ENCODE peak calls at places on chromosome 4, in six cellular contexts. X is NCI-H1436; R is activated naive CD8-positive, alpha-beta T cell treated with anti-CD3 and anti-CD28 coated beads, Interleukin-2, amount 10 ng/mL, durations not matched to agents 7 days and 5 days; M is HT1080; P is GDM1; Q is T-helper 9 cell. I is an unnamed sample.

GRCh38 chr4:6044276-6044675 is 26.0 kb upstream of the C4orf50 start:
- DNase-seq in P (no peak), X (no peak), Q (no peak), M (no peak), R (no peak), I (no peak)

GRCh38 chr4:4430492-4431195 is 43.7 kb downstream of the NSG1 start:
- DNase-seq in M (peak), X (no peak), Q (peak), R (peak), P (no peak), I (peak)

GRCh38 chr4:126779446-126780166 is 853.2 kb upstream of the INTU start:
- DNase-seq in M (no peak), R (no peak), P (no peak), Q (no peak), X (no peak), I (peak)

GRCh38 chr4:141389649-141390048 is 169.0 kb downstream of the ZNF330 start:
- DNase-seq in X (no peak), Q (no peak), M (peak), R (no peak), P (no peak), I (no peak)

GRCh38 chr4:73707918-73708577 is 32.3 kb upstream of the CXCL8 start:
- DNase-seq in R (no peak), M (peak), X (no peak), P (peak), Q (no peak), I (no peak)

GRCh38 chr4:102343964-102344519 is 1.2 kb downstream of the SLC39A8 start:
- DNase-seq in R (no peak), P (no peak), X (no peak), Q (no peak), M (peak), I (no peak)

GRCh38 chr4:36351082-36351666 is 69.8 kb downstream of the DTHD1 start:
- DNase-seq in R (peak), P (peak), M (peak), Q (peak), X (peak), I (no peak)

GRCh38 chr4:74440356-74440755 is 4.6 kb upstream of the AREG start:
- DNase-seq in Q (no peak), P (no peak), M (no peak), R (no peak), X (no peak), I (no peak)

GRCh38 chr4:123621072-123621705 is 224.6 kb downstream of the SPRY1 start:
- DNase-seq in R (no peak), P (peak), X (no peak), Q (no peak), M (peak), I (no peak)

GRCh38 chr4:81378398-81378797 is 93.3 kb downstream of the RASGEF1B start:
- DNase-seq in Q (no peak), X (peak), M (no peak), P (no peak), R (no peak), I (no peak)

GRCh38 chr4:118076958-118077766 is 42.9 kb downstream of the NDST3 start:
- DNase-seq in X (peak), P (no peak), Q (no peak), R (peak), M (peak), I (no peak)

GRCh38 chr4:176139518-176139917 is 55.9 kb downstream of the SPATA4 start:
- DNase-seq in M (no peak), X (no peak), P (no peak), R (no peak), Q (no peak), I (no peak)

GRCh38 chr4:14018191-14018853 is 390.8 kb upstream of the BOD1L1 start:
- DNase-seq in R (no peak), Q (no peak), M (no peak), P (no peak), X (no peak), I (no peak)

GRCh38 chr4:186775867-186776266 is 52.2 kb upstream of the FAT1 start:
- DNase-seq in X (no peak), Q (no peak), R (no peak), M (no peak), P (no peak), I (no peak)

GRCh38 chr4:23373269-23373668 is 516.6 kb downstream of the PPARGC1A start:
- DNase-seq in Q (no peak), X (no peak), M (peak), R (no peak), P (no peak), I (no peak)

GRCh38 chr4:75672461-75673026 is 667 bp downstream of the G3BP2 start:
- DNase-seq in Q (peak), R (peak), M (peak), X (peak), P (peak), I (peak)

GRCh38 chr4:145618210-145618911 is 824 bp upstream of the MMAA start:
- DNase-seq in R (peak), X (no peak), M (no peak), P (no peak), Q (peak), I (no peak)

GRCh38 chr4:145154573-145154972 is 25.8 kb downstream of the OTUD4 start:
- DNase-seq in M (peak), P (no peak), R (no peak), X (no peak), Q (no peak), I (no peak)

GRCh38 chr4:174707897-174708296 is 121.2 kb downstream of the GLRA3 start:
- DNase-seq in Q (no peak), M (no peak), X (no peak), R (no peak), P (no peak), I (no peak)

GRCh38 chr4:144710526-144710912 is 64.6 kb downstream of the HHIP start:
- DNase-seq in Q (no peak), R (no peak), M (no peak), X (no peak), P (no peak), I (no peak)

GRCh38 chr4:135244605-135245146 is 1043.1 kb upstream of the PABPC4L start:
- DNase-seq in P (no peak), X (no peak), Q (no peak), R (no peak), M (no peak), I (no peak)

GRCh38 chr4:7858498-7858897 is 81.2 kb downstream of the AFAP1 start:
- DNase-seq in R (no peak), X (no peak), M (no peak), P (no peak), Q (no peak), I (no peak)

GRCh38 chr4:74449571-74450297 is 4.8 kb downstream of the AREG start:
- DNase-seq in X (no peak), P (no peak), M (peak), Q (no peak), R (no peak), I (no peak)